ENCODE peak calls at places on chromosomes 7 and 10, in four cellular contexts. S, Y, I and D are unnamed samples.

GRCh38 chr10:76558586-76558985 is 1079.0 kb downstream of the KCNMA1 start:
- DNase-seq in S (no peak), Y (no peak), I (peak), D (no peak)

GRCh38 chr7:70154521-70155180 is 556.4 kb downstream of the AUTS2 start:
- DNase-seq in S (no peak), Y (no peak), I (no peak), D (no peak)

GRCh38 chr7:16061630-16062029 is 359.7 kb downstream of the CRPPA start:
- DNase-seq in S (no peak), Y (no peak), I (no peak), D (no peak)

GRCh38 chr7:23783115-23783514 is 73.1 kb downstream of the STK31 start:
- DNase-seq in S (no peak), Y (no peak), I (no peak), D (no peak)

GRCh38 chr10:56895306-56895705 is 534.2 kb upstream of the ZWINT start:
- DNase-seq in S (no peak), Y (no peak), I (no peak), D (no peak)

GRCh38 chr7:149196705-149197171 is 1.4 kb downstream of the ZNF282 start:
- DNase-seq in S (no peak), Y (peak), I (peak), D (no peak)

GRCh38 chr7:1532456-1533254 is 2.2 kb downstream of the MAFK start:
- DNase-seq in S (no peak), Y (peak), I (peak), D (no peak)

GRCh38 chr10:17784701-17785100 is 24.4 kb upstream of the MRC1 start:
- DNase-seq in S (no peak), Y (no peak), I (no peak), D (no peak)

GRCh38 chr7:150385240-150385830 is 6.2 kb downstream of the ZNF775 start:
- DNase-seq in S (no peak), Y (no peak), I (no peak), D (peak)

GRCh38 chr7:105014725-105015630 is 973 bp downstream of the KMT2E start:
- DNase-seq in S (no peak), Y (peak), I (peak), D (peak)

GRCh38 chr7:144386741-144387140 is 16.8 kb downstream of the NOBOX start:
- DNase-seq in S (no peak), Y (no peak), I (no peak), D (no peak)

GRCh38 chr10:35565602-35566061 is 39.5 kb upstream of the GJD4 start:
- DNase-seq in S (no peak), Y (no peak), I (no peak), D (no peak)

GRCh38 chr10:20912969-20913368 is 15.9 kb upstream of the NEBL start:
- DNase-seq in S (no peak), Y (no peak), I (no peak), D (no peak)

GRCh38 chr10:79948976-79949722 is at the start of gene SFTPD:
- DNase-seq in S (no peak), Y (no peak), I (no peak), D (no peak)

GRCh38 chr7:32155712-32156111 is 85.5 kb upstream of the PDE1C start:
- DNase-seq in S (no peak), Y (no peak), I (no peak), D (no peak)

GRCh38 chr7:139451638-139452037 is 31.8 kb downstream of the KLRG2 start:
- DNase-seq in S (no peak), Y (peak), I (no peak), D (no peak)
- TF ChIP-seq ETV6 in S (no peak), Y (no peak), I (no peak), D (no peak)

DNA sequence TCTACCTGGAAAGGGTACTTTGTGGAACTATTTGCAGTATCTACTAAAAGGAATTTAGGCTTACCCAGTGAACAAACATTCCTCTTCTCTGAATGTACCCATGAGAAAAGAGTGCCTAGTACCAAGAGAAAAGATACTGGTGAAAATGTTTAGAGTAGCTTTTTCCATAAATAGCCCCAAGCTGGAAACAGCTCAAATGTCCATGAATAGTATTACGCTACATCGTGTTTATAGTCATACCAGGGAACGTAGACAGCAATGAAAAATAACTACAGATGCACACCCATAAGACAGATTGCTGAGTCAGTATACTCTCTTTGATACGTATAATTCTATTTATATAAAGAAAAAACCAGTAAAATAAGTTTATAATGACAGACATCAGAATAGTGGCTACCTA is 285.9 kb downstream of the KLF6 start:
- DNase-seq in S (no peak), Y (no peak), I (no peak), D (no peak)
- TF ChIP-seq ETV6 in S (no peak), Y (no peak), I (no peak), D (no peak)

GRCh38 chr7:112143567-112143966 is 62.6 kb downstream of the DOCK4 start:
- DNase-seq in S (no peak), Y (no peak), I (no peak), D (no peak)
- TF ChIP-seq ETV6 in S (no peak), Y (no peak), I (no peak), D (no peak)

GRCh38 chr10:48446785-48447184 is 140.3 kb downstream of the MAPK8 start:
- DNase-seq in S (no peak), Y (no peak), I (no peak), D (no peak)

GRCh38 chr10:48444266-48444665 is 137.8 kb downstream of the MAPK8 start:
- DNase-seq in S (no peak), Y (no peak), I (peak), D (no peak)

GRCh38 chr10:48442809-48443177 is 136.3 kb downstream of the MAPK8 start:
- DNase-seq in S (no peak), Y (no peak), I (no peak), D (no peak)

GRCh38 chr10:48445932-48446331 is 139.5 kb downstream of the MAPK8 start:
- DNase-seq in S (no peak), Y (no peak), I (no peak), D (no peak)

DNA sequence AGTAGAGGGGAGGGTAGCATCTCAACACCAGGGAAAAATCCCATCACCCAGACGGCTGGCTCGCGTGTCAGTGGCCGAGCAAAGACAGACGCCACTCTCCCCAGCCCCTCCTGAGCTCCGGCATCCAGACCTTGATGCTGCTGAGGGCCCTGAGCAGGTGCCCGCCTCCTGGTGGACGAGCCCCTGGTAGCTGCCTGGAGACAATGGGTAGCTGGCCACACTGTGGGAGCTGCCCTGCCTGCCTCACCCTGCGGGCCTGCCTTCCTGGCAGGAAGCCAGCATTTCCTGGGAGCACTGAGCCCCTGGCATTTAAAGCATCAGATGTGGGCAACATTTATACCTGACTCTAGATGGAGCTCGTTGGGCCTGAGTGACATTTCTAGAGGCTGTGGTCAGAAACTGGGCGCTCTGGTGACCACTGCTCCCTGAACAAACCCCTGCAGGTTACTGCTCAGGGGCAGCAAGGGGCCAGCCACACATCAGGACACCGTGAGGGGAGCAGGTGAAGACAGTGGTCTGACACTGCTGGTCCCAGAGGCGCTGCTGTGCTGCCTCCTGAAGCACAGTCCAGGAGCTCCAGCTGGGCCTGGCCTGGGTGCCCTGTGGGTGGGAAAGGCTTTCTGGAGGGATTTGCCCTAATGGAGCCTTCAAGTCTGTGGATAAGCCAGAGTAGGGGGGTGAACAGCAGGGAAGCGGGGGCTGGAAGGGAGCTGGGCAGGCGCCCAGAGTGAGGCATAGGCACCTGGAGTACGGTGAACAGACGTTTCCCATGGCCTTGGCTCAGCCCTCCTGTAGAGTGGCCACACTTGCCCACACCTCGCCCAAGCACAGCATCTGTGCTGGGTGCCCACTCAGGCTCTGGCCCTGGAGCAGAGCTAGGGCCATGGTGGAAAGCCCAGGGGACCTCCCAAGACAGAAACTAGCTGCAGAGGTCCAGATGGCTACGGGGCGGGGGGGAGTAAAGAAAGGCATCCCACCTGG is 138.7 kb downstream of the MAPK8 start:
- DNase-seq in S (no peak), Y (no peak), I (peak), D (no peak)
- TF ChIP-seq ETV6 in S (no peak), Y (no peak), I (no peak), D (no peak)

DNA sequence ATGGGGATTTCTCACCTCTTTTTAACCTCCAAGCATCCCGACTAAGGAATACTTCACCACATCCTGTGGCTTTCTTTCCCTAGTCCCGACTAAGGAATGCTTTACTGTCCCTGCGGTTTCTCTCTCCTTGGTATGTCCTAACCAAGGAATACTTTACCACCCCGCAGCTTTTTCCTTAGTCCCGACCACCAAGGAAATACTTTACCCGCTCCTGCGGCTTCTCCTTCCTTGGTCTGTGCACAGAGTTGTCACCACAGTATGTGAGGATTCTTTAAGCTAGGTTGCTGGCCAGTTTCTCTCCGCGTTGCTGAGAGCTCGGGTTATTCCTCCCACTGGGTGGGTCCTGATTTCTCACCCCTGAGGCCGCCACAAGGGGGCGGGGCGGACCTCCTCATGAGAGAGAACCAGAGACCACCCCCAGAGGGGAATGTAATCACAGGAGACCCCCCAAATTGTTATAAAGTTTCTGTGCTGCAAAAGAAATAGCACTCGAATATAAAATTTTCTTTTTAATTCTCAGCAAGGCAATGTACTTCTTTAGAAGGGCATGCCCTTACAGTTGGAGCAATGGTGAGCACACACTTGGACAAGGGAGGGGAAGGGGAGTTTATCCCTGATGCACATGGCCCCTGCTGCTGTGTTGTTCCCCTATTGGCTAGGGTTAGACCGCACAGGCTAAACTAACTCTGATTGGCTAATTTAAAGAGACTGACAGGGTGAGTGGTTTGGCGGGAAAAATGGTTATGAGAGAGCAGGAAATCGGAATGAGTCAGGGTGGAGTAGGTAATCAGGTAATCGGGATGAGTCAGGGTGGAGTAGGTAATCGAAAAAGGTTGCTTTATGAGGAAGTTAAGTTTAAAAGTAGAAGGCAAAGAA is 12.8 kb downstream of the SUGCT start:
- DNase-seq in S (no peak), Y (no peak), I (no peak), D (peak)
- TF ChIP-seq ETV6 in S (no peak), Y (no peak), I (no peak), D (no peak)